ENCODE peak calls at places on chromosomes 2 and 18, in four cellular contexts. K is SK-N-SH, S is amniotic stem cell, E is heart left ventricle. R is an unnamed sample.

GRCh38 chr2:12819721-12820120 is 103.0 kb downstream of the TRIB2 start:
- DNase-seq in K (no peak), S (no peak), E (no peak), R (peak)

GRCh38 chr2:215529271-215529670 is 93.4 kb upstream of the FN1 start:
- DNase-seq in K (no peak), S (no peak), E (no peak), R (peak)

GRCh38 chr2:234679766-234680687 is 183.1 kb upstream of the ARL4C start:
- DNase-seq in K (no peak), S (peak), E (peak), R (peak)

GRCh38 chr18:73136134-73136533 is 268.3 kb upstream of the NETO1 start:
- DNase-seq in K (no peak), S (no peak), E (no peak), R (no peak)

GRCh38 chr2:230634146-230634545 is 78.5 kb upstream of the CAB39 start:
- DNase-seq in K (no peak), S (no peak), E (no peak), R (no peak)

GRCh38 chr2:99662761-99663341 is 173.0 kb upstream of the REV1 start:
- DNase-seq in K (no peak), S (peak), E (peak), R (peak)

GRCh38 chr2:147100406-147101035 is 744.3 kb upstream of the ACVR2A start:
- DNase-seq in K (no peak), S (no peak), E (no peak), R (peak)

GRCh38 chr2:174787485-174788205 is 23.4 kb upstream of the CHRNA1 start:
- DNase-seq in K (peak), S (peak), E (no peak), R (peak)

GRCh38 chr2:67652679-67653078 is 255.5 kb downstream of the ETAA1 start:
- DNase-seq in K (no peak), S (no peak), E (no peak), R (no peak)

R was measured in NCI-H226.